ENCODE peak calls at places on chromosomes 7 and 10, in eight cellular contexts. One of them, this sample, is unnamed.

GRCh38 chr7:23211542-23211941 is 29.7 kb downstream of the NUP42 start:
- DNase-seq in cardiac muscle cell: no peak
- DNase-seq in cardiac fibroblast: no peak
- DNase-seq in IMR-90: no peak
- DNase-seq in aorta: no peak
- DNase-seq in naive thymus-derived CD4-positive, alpha-beta T cell: no peak
- DNase-seq in right cardiac atrium: no peak
- DNase-seq in heart right ventricle: no peak
- DNase-seq in this sample: no peak

GRCh38 chr10:132459252-132460028 is 62.4 kb downstream of the PWWP2B start:
- DNase-seq in cardiac muscle cell: no peak
- DNase-seq in cardiac fibroblast: no peak
- DNase-seq in IMR-90: no peak
- DNase-seq in aorta: peak
- DNase-seq in naive thymus-derived CD4-positive, alpha-beta T cell: no peak
- DNase-seq in right cardiac atrium: no peak
- DNase-seq in heart right ventricle: no peak
- DNase-seq in this sample: no peak

GRCh38 chr7:121752706-121753105 is 120.3 kb upstream of the PTPRZ1 start:
- DNase-seq in cardiac muscle cell: peak
- DNase-seq in cardiac fibroblast: peak
- DNase-seq in IMR-90: peak
- DNase-seq in aorta: no peak
- DNase-seq in naive thymus-derived CD4-positive, alpha-beta T cell: no peak
- DNase-seq in right cardiac atrium: no peak
- DNase-seq in heart right ventricle: no peak
- DNase-seq in this sample: no peak

GRCh38 chr10:51250278-51250914 is 176.1 kb downstream of the PRKG1 start:
- DNase-seq in cardiac muscle cell: no peak
- DNase-seq in cardiac fibroblast: peak
- DNase-seq in IMR-90: no peak
- DNase-seq in aorta: no peak
- DNase-seq in naive thymus-derived CD4-positive, alpha-beta T cell: no peak
- DNase-seq in right cardiac atrium: no peak
- DNase-seq in heart right ventricle: no peak
- DNase-seq in this sample: no peak

GRCh38 chr7:137342340-137342739 is 1.2 kb downstream of the PTN start:
- DNase-seq in cardiac muscle cell: no peak
- DNase-seq in cardiac fibroblast: peak
- DNase-seq in IMR-90: peak
- DNase-seq in aorta: no peak
- DNase-seq in naive thymus-derived CD4-positive, alpha-beta T cell: no peak
- DNase-seq in right cardiac atrium: no peak
- DNase-seq in heart right ventricle: no peak
- DNase-seq in this sample: no peak

GRCh38 chr10:33306756-33307519 is 27.5 kb downstream of the NRP1 start:
- DNase-seq in cardiac muscle cell: peak
- DNase-seq in cardiac fibroblast: peak
- DNase-seq in IMR-90: peak
- DNase-seq in aorta: no peak
- DNase-seq in naive thymus-derived CD4-positive, alpha-beta T cell: no peak
- DNase-seq in right cardiac atrium: no peak
- DNase-seq in heart right ventricle: no peak
- DNase-seq in this sample: no peak

GRCh38 chr10:86856156-86856555 is 99.7 kb downstream of the BMPR1A start:
- DNase-seq in cardiac muscle cell: no peak
- DNase-seq in cardiac fibroblast: no peak
- DNase-seq in IMR-90: no peak
- DNase-seq in aorta: no peak
- DNase-seq in naive thymus-derived CD4-positive, alpha-beta T cell: no peak
- DNase-seq in right cardiac atrium: no peak
- DNase-seq in heart right ventricle: no peak
- DNase-seq in this sample: no peak

GRCh38 chr7:149448961-149449360 is 11.9 kb downstream of the ZNF777 start:
- DNase-seq in cardiac muscle cell: no peak
- DNase-seq in cardiac fibroblast: no peak
- DNase-seq in IMR-90: no peak
- DNase-seq in aorta: no peak
- DNase-seq in naive thymus-derived CD4-positive, alpha-beta T cell: no peak
- DNase-seq in right cardiac atrium: no peak
- DNase-seq in heart right ventricle: no peak
- DNase-seq in this sample: no peak

GRCh38 chr10:71766717-71767419 is 6.5 kb downstream of the VSIR start:
- DNase-seq in cardiac muscle cell: peak
- DNase-seq in cardiac fibroblast: peak
- DNase-seq in IMR-90: peak
- DNase-seq in aorta: peak
- DNase-seq in naive thymus-derived CD4-positive, alpha-beta T cell: no peak
- DNase-seq in right cardiac atrium: peak
- DNase-seq in heart right ventricle: peak
- DNase-seq in this sample: no peak

GRCh38 chr10:323651-324293 is 188.5 kb downstream of the ZMYND11 start:
- DNase-seq in cardiac muscle cell: peak
- DNase-seq in cardiac fibroblast: peak
- DNase-seq in IMR-90: peak
- DNase-seq in aorta: peak
- DNase-seq in naive thymus-derived CD4-positive, alpha-beta T cell: no peak
- DNase-seq in right cardiac atrium: peak
- DNase-seq in heart right ventricle: peak
- DNase-seq in this sample: no peak
- H3K4me3 ChIP-seq in cardiac muscle cell: no peak
- H3K4me3 ChIP-seq in cardiac fibroblast: peak
- H3K4me3 ChIP-seq in IMR-90: peak
- H3K4me3 ChIP-seq in aorta: no peak
- H3K4me3 ChIP-seq in naive thymus-derived CD4-positive, alpha-beta T cell: peak
- H3K4me3 ChIP-seq in right cardiac atrium: no peak
- H3K4me3 ChIP-seq in heart right ventricle: no peak
- H3K4me3 ChIP-seq in this sample: no peak

GRCh38 chr7:157433628-157434027 is 96.8 kb downstream of the DNAJB6 start:
- DNase-seq in cardiac muscle cell: no peak
- DNase-seq in cardiac fibroblast: no peak
- DNase-seq in IMR-90: no peak
- DNase-seq in aorta: peak
- DNase-seq in naive thymus-derived CD4-positive, alpha-beta T cell: no peak
- DNase-seq in right cardiac atrium: no peak
- DNase-seq in heart right ventricle: peak
- DNase-seq in this sample: no peak

GRCh38 chr7:157432957-157433576 is 96.3 kb downstream of the DNAJB6 start:
- DNase-seq in cardiac muscle cell: peak
- DNase-seq in cardiac fibroblast: peak
- DNase-seq in IMR-90: peak
- DNase-seq in aorta: peak
- DNase-seq in naive thymus-derived CD4-positive, alpha-beta T cell: peak
- DNase-seq in right cardiac atrium: no peak
- DNase-seq in heart right ventricle: peak
- DNase-seq in this sample: peak

GRCh38 chr7:157431173-157431950 is 94.6 kb downstream of the DNAJB6 start:
- DNase-seq in cardiac muscle cell: no peak
- DNase-seq in cardiac fibroblast: no peak
- DNase-seq in IMR-90: no peak
- DNase-seq in aorta: peak
- DNase-seq in naive thymus-derived CD4-positive, alpha-beta T cell: no peak
- DNase-seq in right cardiac atrium: no peak
- DNase-seq in heart right ventricle: peak
- DNase-seq in this sample: peak

GRCh38 chr7:157431951-157432540 is 95.2 kb downstream of the DNAJB6 start:
- DNase-seq in cardiac muscle cell: no peak
- DNase-seq in cardiac fibroblast: no peak
- DNase-seq in IMR-90: no peak
- DNase-seq in aorta: peak
- DNase-seq in naive thymus-derived CD4-positive, alpha-beta T cell: no peak
- DNase-seq in right cardiac atrium: no peak
- DNase-seq in heart right ventricle: no peak
- DNase-seq in this sample: no peak

GRCh38 chr7:157432541-157432956 is 95.7 kb downstream of the DNAJB6 start:
- DNase-seq in cardiac muscle cell: peak
- DNase-seq in cardiac fibroblast: peak
- DNase-seq in IMR-90: peak
- DNase-seq in aorta: no peak
- DNase-seq in naive thymus-derived CD4-positive, alpha-beta T cell: no peak
- DNase-seq in right cardiac atrium: no peak
- DNase-seq in heart right ventricle: no peak
- DNase-seq in this sample: peak
- H3K4me3 ChIP-seq in cardiac muscle cell: no peak
- H3K4me3 ChIP-seq in cardiac fibroblast: peak
- H3K4me3 ChIP-seq in IMR-90: peak
- H3K4me3 ChIP-seq in aorta: no peak
- H3K4me3 ChIP-seq in naive thymus-derived CD4-positive, alpha-beta T cell: peak
- H3K4me3 ChIP-seq in right cardiac atrium: no peak
- H3K4me3 ChIP-seq in heart right ventricle: peak
- H3K4me3 ChIP-seq in this sample: peak

DNA sequence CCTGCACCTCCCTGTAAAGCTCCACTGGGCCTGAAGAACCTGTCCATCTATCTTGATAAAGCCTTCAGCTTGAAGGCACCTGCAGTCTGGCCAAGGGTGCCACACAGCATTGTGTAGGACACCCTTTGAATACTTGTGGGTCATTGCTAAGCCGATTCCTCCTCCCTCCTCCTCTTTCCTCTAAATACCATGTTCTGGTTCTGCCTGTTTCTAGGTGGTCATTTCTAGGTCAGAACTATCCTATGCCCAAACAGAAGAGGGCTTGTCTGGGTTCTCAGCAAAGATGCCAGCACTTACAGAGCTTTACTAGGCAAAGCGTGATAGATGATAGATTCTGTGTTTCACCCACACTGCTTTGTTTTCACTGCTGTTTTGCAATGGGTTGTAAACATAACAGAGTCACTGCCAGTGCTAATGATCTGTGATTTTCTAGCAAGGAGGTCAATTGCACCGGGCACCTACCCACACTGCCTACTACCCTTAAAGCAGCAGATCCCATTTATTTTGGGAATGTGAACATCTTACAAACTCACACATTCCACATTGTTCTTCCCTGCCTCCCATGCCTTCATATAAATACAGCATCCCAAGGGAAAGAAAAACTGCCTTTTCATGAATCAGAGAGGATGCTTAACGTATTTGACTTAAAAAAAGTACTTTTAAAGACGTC is 279.1 kb upstream of the PITRM1 start:
- DNase-seq in cardiac muscle cell: no peak
- DNase-seq in cardiac fibroblast: no peak
- DNase-seq in IMR-90: no peak
- DNase-seq in aorta: no peak
- DNase-seq in naive thymus-derived CD4-positive, alpha-beta T cell: no peak
- DNase-seq in right cardiac atrium: no peak
- DNase-seq in heart right ventricle: no peak
- DNase-seq in this sample: no peak
- H3K4me3 ChIP-seq in cardiac muscle cell: no peak
- H3K4me3 ChIP-seq in cardiac fibroblast: peak
- H3K4me3 ChIP-seq in IMR-90: no peak
- H3K4me3 ChIP-seq in aorta: no peak
- H3K4me3 ChIP-seq in naive thymus-derived CD4-positive, alpha-beta T cell: no peak
- H3K4me3 ChIP-seq in right cardiac atrium: no peak
- H3K4me3 ChIP-seq in heart right ventricle: no peak
- H3K4me3 ChIP-seq in this sample: no peak

GRCh38 chr10:28370107-28370835 is 67.4 kb upstream of the MPP7 start:
- DNase-seq in cardiac muscle cell: no peak
- DNase-seq in cardiac fibroblast: no peak
- DNase-seq in IMR-90: no peak
- DNase-seq in aorta: no peak
- DNase-seq in naive thymus-derived CD4-positive, alpha-beta T cell: no peak
- DNase-seq in right cardiac atrium: no peak
- DNase-seq in heart right ventricle: no peak
- DNase-seq in this sample: no peak

GRCh38 chr10:28365840-28366239 is 63.0 kb upstream of the MPP7 start:
- DNase-seq in cardiac muscle cell: no peak
- DNase-seq in cardiac fibroblast: no peak
- DNase-seq in IMR-90: no peak
- DNase-seq in aorta: no peak
- DNase-seq in naive thymus-derived CD4-positive, alpha-beta T cell: no peak
- DNase-seq in right cardiac atrium: no peak
- DNase-seq in heart right ventricle: no peak
- DNase-seq in this sample: no peak

GRCh38 chr10:28367865-28368541 is 65.1 kb upstream of the MPP7 start:
- DNase-seq in cardiac muscle cell: no peak
- DNase-seq in cardiac fibroblast: no peak
- DNase-seq in IMR-90: no peak
- DNase-seq in aorta: no peak
- DNase-seq in naive thymus-derived CD4-positive, alpha-beta T cell: peak
- DNase-seq in right cardiac atrium: no peak
- DNase-seq in heart right ventricle: no peak
- DNase-seq in this sample: peak

GRCh38 chr10:28366943-28367342 is 64.1 kb upstream of the MPP7 start:
- DNase-seq in cardiac muscle cell: no peak
- DNase-seq in cardiac fibroblast: no peak
- DNase-seq in IMR-90: no peak
- DNase-seq in aorta: no peak
- DNase-seq in naive thymus-derived CD4-positive, alpha-beta T cell: no peak
- DNase-seq in right cardiac atrium: no peak
- DNase-seq in heart right ventricle: no peak
- DNase-seq in this sample: no peak

DNA sequence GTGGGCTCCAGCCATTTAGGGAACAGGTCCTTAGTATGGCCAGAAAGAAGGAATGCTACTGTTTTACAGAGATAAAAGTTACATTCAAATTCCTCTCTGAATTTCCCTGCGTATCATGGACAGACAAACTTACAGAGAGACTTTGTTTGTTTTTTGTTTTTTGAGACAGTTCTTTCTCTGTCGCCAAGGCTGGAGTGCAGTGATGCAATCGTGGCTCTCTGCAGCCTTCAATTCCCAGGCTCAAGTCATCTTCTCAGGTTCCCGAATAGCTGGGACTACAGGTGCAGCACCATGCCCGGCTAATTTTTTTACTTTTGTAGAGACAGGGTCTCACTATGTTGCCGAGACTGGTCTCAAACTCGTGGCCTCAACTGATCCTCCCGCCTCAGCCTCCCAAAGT is 64.6 kb upstream of the MPP7 start:
- DNase-seq in cardiac muscle cell: no peak
- DNase-seq in cardiac fibroblast: no peak
- DNase-seq in IMR-90: no peak
- DNase-seq in aorta: no peak
- DNase-seq in naive thymus-derived CD4-positive, alpha-beta T cell: no peak
- DNase-seq in right cardiac atrium: no peak
- DNase-seq in heart right ventricle: no peak
- DNase-seq in this sample: no peak
- H3K4me3 ChIP-seq in cardiac muscle cell: no peak
- H3K4me3 ChIP-seq in cardiac fibroblast: no peak
- H3K4me3 ChIP-seq in IMR-90: no peak
- H3K4me3 ChIP-seq in aorta: no peak
- H3K4me3 ChIP-seq in naive thymus-derived CD4-positive, alpha-beta T cell: peak
- H3K4me3 ChIP-seq in right cardiac atrium: no peak
- H3K4me3 ChIP-seq in heart right ventricle: no peak
- H3K4me3 ChIP-seq in this sample: no peak